ENCODE peak calls at places on chromosomes 2 and 18, in eight cellular contexts. One of them, this sample, is unnamed.

GRCh38 chr18:55287146-55287806 is 300.7 kb downstream of the TCF4 start:
- DNase-seq in HCEC 1CT: no peak
- DNase-seq in EH: peak; percentile 25
- DNase-seq in activated CD4-positive, alpha-beta T cell treated with anti-CD3 and anti-CD28 coated beads, Interleukin-2, amount 10 ng/mL, durations not matched to agents 7 days and 5 days: no peak
- DNase-seq in T-helper 1 cell: no peak
- DNase-seq in HTR-8/SVneo: no peak
- DNase-seq in HEK293T: no peak
- DNase-seq in posterior vena cava: no peak
- DNase-seq in this sample: no peak

GRCh38 chr2:286774-287392 is 1.0 kb downstream of the ALKAL2 start:
- DNase-seq in HEK293T: no peak
- DNase-seq in HCEC 1CT: no peak
- DNase-seq in T-helper 1 cell: no peak
- DNase-seq in posterior vena cava: no peak
- DNase-seq in HTR-8/SVneo: no peak
- DNase-seq in activated CD4-positive, alpha-beta T cell treated with anti-CD3 and anti-CD28 coated beads, Interleukin-2, amount 10 ng/mL, durations not matched to agents 7 days and 5 days: no peak
- DNase-seq in EH: no peak
- DNase-seq in this sample: no peak

GRCh38 chr2:71613953-71614925 is 160.9 kb downstream of the DYSF start:
- DNase-seq in posterior vena cava: peak; percentile 38
- DNase-seq in HCEC 1CT: no peak
- DNase-seq in activated CD4-positive, alpha-beta T cell treated with anti-CD3 and anti-CD28 coated beads, Interleukin-2, amount 10 ng/mL, durations not matched to agents 7 days and 5 days: peak; percentile 3
- DNase-seq in HTR-8/SVneo: no peak
- DNase-seq in EH: no peak
- DNase-seq in T-helper 1 cell: no peak
- DNase-seq in HEK293T: no peak
- DNase-seq in this sample: no peak

GRCh38 chr2:231369580-231370428 is 25.7 kb upstream of the B3GNT7 start:
- DNase-seq in HCEC 1CT: no peak
- DNase-seq in HEK293T: no peak
- DNase-seq in posterior vena cava: no peak
- DNase-seq in T-helper 1 cell: no peak
- DNase-seq in HTR-8/SVneo: no peak
- DNase-seq in EH: no peak
- DNase-seq in activated CD4-positive, alpha-beta T cell treated with anti-CD3 and anti-CD28 coated beads, Interleukin-2, amount 10 ng/mL, durations not matched to agents 7 days and 5 days: no peak
- DNase-seq in this sample: no peak

GRCh38 chr2:69961496-69961895 is at the start of gene ASPRV1:
- DNase-seq in HEK293T: no peak
- DNase-seq in EH: no peak
- DNase-seq in activated CD4-positive, alpha-beta T cell treated with anti-CD3 and anti-CD28 coated beads, Interleukin-2, amount 10 ng/mL, durations not matched to agents 7 days and 5 days: no peak
- DNase-seq in HCEC 1CT: no peak
- DNase-seq in T-helper 1 cell: no peak
- DNase-seq in posterior vena cava: no peak
- DNase-seq in HTR-8/SVneo: no peak
- DNase-seq in this sample: no peak

GRCh38 chr2:55883339-55883738 is 40.2 kb downstream of the EFEMP1 start:
- DNase-seq in activated CD4-positive, alpha-beta T cell treated with anti-CD3 and anti-CD28 coated beads, Interleukin-2, amount 10 ng/mL, durations not matched to agents 7 days and 5 days: no peak
- DNase-seq in posterior vena cava: peak; percentile 80
- DNase-seq in HEK293T: no peak
- DNase-seq in HTR-8/SVneo: no peak
- DNase-seq in HCEC 1CT: peak; percentile 41
- DNase-seq in EH: peak; percentile 73
- DNase-seq in T-helper 1 cell: no peak
- DNase-seq in this sample: no peak

GRCh38 chr2:88059979-88060906 is 4.7 kb upstream of the KRCC1 start:
- DNase-seq in T-helper 1 cell: no peak
- DNase-seq in HEK293T: peak; percentile 53
- DNase-seq in EH: peak; percentile 48
- DNase-seq in HCEC 1CT: peak; percentile 55
- DNase-seq in posterior vena cava: no peak
- DNase-seq in activated CD4-positive, alpha-beta T cell treated with anti-CD3 and anti-CD28 coated beads, Interleukin-2, amount 10 ng/mL, durations not matched to agents 7 days and 5 days: peak; percentile 34
- DNase-seq in HTR-8/SVneo: peak; percentile 60
- DNase-seq in this sample: peak; percentile 15

GRCh38 chr2:178296394-178297090 is 102.2 kb downstream of the OSBPL6 start:
- DNase-seq in posterior vena cava: no peak
- DNase-seq in HCEC 1CT: no peak
- DNase-seq in T-helper 1 cell: no peak
- DNase-seq in activated CD4-positive, alpha-beta T cell treated with anti-CD3 and anti-CD28 coated beads, Interleukin-2, amount 10 ng/mL, durations not matched to agents 7 days and 5 days: no peak
- DNase-seq in HEK293T: no peak
- DNase-seq in HTR-8/SVneo: no peak
- DNase-seq in EH: no peak
- DNase-seq in this sample: no peak

GRCh38 chr2:222108957-222109595 is 189.7 kb downstream of the PAX3 start:
- DNase-seq in EH: peak; percentile 5
- DNase-seq in HTR-8/SVneo: no peak
- DNase-seq in T-helper 1 cell: no peak
- DNase-seq in posterior vena cava: no peak
- DNase-seq in HEK293T: no peak
- DNase-seq in HCEC 1CT: no peak
- DNase-seq in activated CD4-positive, alpha-beta T cell treated with anti-CD3 and anti-CD28 coated beads, Interleukin-2, amount 10 ng/mL, durations not matched to agents 7 days and 5 days: no peak
- DNase-seq in this sample: no peak

GRCh38 chr2:64143154-64144056 is 815 bp downstream of the PELI1 start:
- DNase-seq in HEK293T: peak; percentile 45
- DNase-seq in EH: peak; percentile 51
- DNase-seq in activated CD4-positive, alpha-beta T cell treated with anti-CD3 and anti-CD28 coated beads, Interleukin-2, amount 10 ng/mL, durations not matched to agents 7 days and 5 days: peak; percentile 33
- DNase-seq in posterior vena cava: no peak
- DNase-seq in HCEC 1CT: peak; percentile 24
- DNase-seq in HTR-8/SVneo: no peak
- DNase-seq in T-helper 1 cell: peak; percentile 20
- DNase-seq in this sample: peak; percentile 9

GRCh38 chr2:201228271-201228911 is 31.9 kb upstream of the CASP8 start:
- DNase-seq in EH: peak; percentile 66
- DNase-seq in HCEC 1CT: peak; percentile 30
- DNase-seq in posterior vena cava: no peak
- DNase-seq in HEK293T: no peak
- DNase-seq in T-helper 1 cell: no peak
- DNase-seq in HTR-8/SVneo: no peak
- DNase-seq in activated CD4-positive, alpha-beta T cell treated with anti-CD3 and anti-CD28 coated beads, Interleukin-2, amount 10 ng/mL, durations not matched to agents 7 days and 5 days: no peak
- DNase-seq in this sample: no peak

GRCh38 chr18:8389391-8390340 is 219.6 kb upstream of the RAB12 start:
- DNase-seq in EH: peak; percentile 74
- DNase-seq in activated CD4-positive, alpha-beta T cell treated with anti-CD3 and anti-CD28 coated beads, Interleukin-2, amount 10 ng/mL, durations not matched to agents 7 days and 5 days: peak; percentile 47
- DNase-seq in HEK293T: peak; percentile 62
- DNase-seq in T-helper 1 cell: no peak
- DNase-seq in HCEC 1CT: peak; percentile 62
- DNase-seq in HTR-8/SVneo: peak; percentile 76
- DNase-seq in posterior vena cava: peak; percentile 89
- DNase-seq in this sample: no peak

GRCh38 chr2:30948857-30949256 is 141.6 kb upstream of the CAPN13 start:
- DNase-seq in EH: no peak
- DNase-seq in T-helper 1 cell: no peak
- DNase-seq in HCEC 1CT: no peak
- DNase-seq in posterior vena cava: no peak
- DNase-seq in HTR-8/SVneo: no peak
- DNase-seq in activated CD4-positive, alpha-beta T cell treated with anti-CD3 and anti-CD28 coated beads, Interleukin-2, amount 10 ng/mL, durations not matched to agents 7 days and 5 days: no peak
- DNase-seq in HEK293T: no peak
- DNase-seq in this sample: no peak

GRCh38 chr18:70028734-70029133 is 81.1 kb upstream of the CD226 start:
- DNase-seq in activated CD4-positive, alpha-beta T cell treated with anti-CD3 and anti-CD28 coated beads, Interleukin-2, amount 10 ng/mL, durations not matched to agents 7 days and 5 days: no peak
- DNase-seq in T-helper 1 cell: no peak
- DNase-seq in HCEC 1CT: no peak
- DNase-seq in EH: no peak
- DNase-seq in posterior vena cava: no peak
- DNase-seq in HTR-8/SVneo: no peak
- DNase-seq in HEK293T: no peak
- DNase-seq in this sample: no peak

GRCh38 chr2:200962821-200963128 is 685 bp downstream of the ORC2 start:
- DNase-seq in activated CD4-positive, alpha-beta T cell treated with anti-CD3 and anti-CD28 coated beads, Interleukin-2, amount 10 ng/mL, durations not matched to agents 7 days and 5 days: no peak
- DNase-seq in HTR-8/SVneo: no peak
- DNase-seq in HEK293T: no peak
- DNase-seq in EH: no peak
- DNase-seq in T-helper 1 cell: no peak
- DNase-seq in posterior vena cava: no peak
- DNase-seq in HCEC 1CT: no peak
- DNase-seq in this sample: no peak

GRCh38 chr18:48766487-48766886 is 184.3 kb downstream of the SMAD7 start:
- DNase-seq in posterior vena cava: no peak
- DNase-seq in HEK293T: no peak
- DNase-seq in activated CD4-positive, alpha-beta T cell treated with anti-CD3 and anti-CD28 coated beads, Interleukin-2, amount 10 ng/mL, durations not matched to agents 7 days and 5 days: no peak
- DNase-seq in T-helper 1 cell: no peak
- DNase-seq in HTR-8/SVneo: no peak
- DNase-seq in HCEC 1CT: no peak
- DNase-seq in EH: no peak
- DNase-seq in this sample: no peak

GRCh38 chr2:76280676-76281075 is 570.0 kb upstream of the GCFC2 start:
- DNase-seq in HEK293T: no peak
- DNase-seq in HCEC 1CT: no peak
- DNase-seq in T-helper 1 cell: no peak
- DNase-seq in EH: no peak
- DNase-seq in posterior vena cava: no peak
- DNase-seq in activated CD4-positive, alpha-beta T cell treated with anti-CD3 and anti-CD28 coated beads, Interleukin-2, amount 10 ng/mL, durations not matched to agents 7 days and 5 days: no peak
- DNase-seq in HTR-8/SVneo: no peak
- DNase-seq in this sample: no peak

GRCh38 chr18:47149457-47150028 is 757 bp downstream of the HDHD2 start:
- DNase-seq in posterior vena cava: no peak
- DNase-seq in activated CD4-positive, alpha-beta T cell treated with anti-CD3 and anti-CD28 coated beads, Interleukin-2, amount 10 ng/mL, durations not matched to agents 7 days and 5 days: no peak
- DNase-seq in T-helper 1 cell: no peak
- DNase-seq in HTR-8/SVneo: peak; percentile 2
- DNase-seq in EH: peak; percentile 27
- DNase-seq in HEK293T: peak; percentile 4
- DNase-seq in HCEC 1CT: no peak
- DNase-seq in this sample: no peak

GRCh38 chr2:239395524-239395923 is 5.3 kb downstream of the HDAC4 start:
- DNase-seq in HTR-8/SVneo: no peak
- DNase-seq in activated CD4-positive, alpha-beta T cell treated with anti-CD3 and anti-CD28 coated beads, Interleukin-2, amount 10 ng/mL, durations not matched to agents 7 days and 5 days: no peak
- DNase-seq in HEK293T: no peak
- DNase-seq in posterior vena cava: peak; percentile 23
- DNase-seq in HCEC 1CT: no peak
- DNase-seq in T-helper 1 cell: no peak
- DNase-seq in EH: no peak
- DNase-seq in this sample: no peak

GRCh38 chr18:48295586-48296311 is 113.4 kb downstream of the ZBTB7C start:
- DNase-seq in HEK293T: peak; percentile 16
- DNase-seq in posterior vena cava: peak; percentile 53
- DNase-seq in activated CD4-positive, alpha-beta T cell treated with anti-CD3 and anti-CD28 coated beads, Interleukin-2, amount 10 ng/mL, durations not matched to agents 7 days and 5 days: no peak
- DNase-seq in HTR-8/SVneo: no peak
- DNase-seq in EH: peak; percentile 11
- DNase-seq in T-helper 1 cell: no peak
- DNase-seq in HCEC 1CT: peak; percentile 5
- DNase-seq in this sample: no peak

GRCh38 chr2:180040146-180040925 is 33.2 kb upstream of the CWC22 start:
- DNase-seq in EH: peak; percentile 97
- DNase-seq in HCEC 1CT: peak; percentile 94
- DNase-seq in activated CD4-positive, alpha-beta T cell treated with anti-CD3 and anti-CD28 coated beads, Interleukin-2, amount 10 ng/mL, durations not matched to agents 7 days and 5 days: no peak
- DNase-seq in posterior vena cava: no peak
- DNase-seq in T-helper 1 cell: no peak
- DNase-seq in HEK293T: no peak
- DNase-seq in HTR-8/SVneo: no peak
- DNase-seq in this sample: no peak

GRCh38 chr2:44748-45341 is 1.5 kb downstream of the FAM110C start:
- DNase-seq in EH: no peak
- DNase-seq in HTR-8/SVneo: no peak
- DNase-seq in HCEC 1CT: no peak
- DNase-seq in activated CD4-positive, alpha-beta T cell treated with anti-CD3 and anti-CD28 coated beads, Interleukin-2, amount 10 ng/mL, durations not matched to agents 7 days and 5 days: no peak
- DNase-seq in posterior vena cava: no peak
- DNase-seq in T-helper 1 cell: no peak
- DNase-seq in HEK293T: no peak
- DNase-seq in this sample: no peak

GRCh38 chr2:73999881-74000597 is 15.3 kb downstream of the TET3 start:
- DNase-seq in HEK293T: no peak
- DNase-seq in HCEC 1CT: peak; percentile 20
- DNase-seq in posterior vena cava: no peak
- DNase-seq in T-helper 1 cell: no peak
- DNase-seq in activated CD4-positive, alpha-beta T cell treated with anti-CD3 and anti-CD28 coated beads, Interleukin-2, amount 10 ng/mL, durations not matched to agents 7 days and 5 days: no peak
- DNase-seq in HTR-8/SVneo: no peak
- DNase-seq in EH: peak; percentile 58
- DNase-seq in this sample: no peak

GRCh38 chr2:74481961-74482800 is 617 bp downstream of the CCDC142 start:
- DNase-seq in activated CD4-positive, alpha-beta T cell treated with anti-CD3 and anti-CD28 coated beads, Interleukin-2, amount 10 ng/mL, durations not matched to agents 7 days and 5 days: peak; percentile 62
- DNase-seq in posterior vena cava: peak; percentile 91
- DNase-seq in EH: peak; percentile 50
- DNase-seq in T-helper 1 cell: peak; percentile 36
- DNase-seq in HEK293T: peak; percentile 46
- DNase-seq in HCEC 1CT: peak; percentile 43
- DNase-seq in HTR-8/SVneo: peak; percentile 50
- DNase-seq in this sample: peak; percentile 40

GRCh38 chr2:157076526-157077161 is 180.9 kb upstream of the GALNT5 start:
- DNase-seq in T-helper 1 cell: no peak
- DNase-seq in HTR-8/SVneo: no peak
- DNase-seq in posterior vena cava: no peak
- DNase-seq in HEK293T: no peak
- DNase-seq in HCEC 1CT: no peak
- DNase-seq in activated CD4-positive, alpha-beta T cell treated with anti-CD3 and anti-CD28 coated beads, Interleukin-2, amount 10 ng/mL, durations not matched to agents 7 days and 5 days: no peak
- DNase-seq in EH: no peak
- DNase-seq in this sample: no peak

This sample was measured in T-cell.